ENCODE peak calls at places on chromosomes 13 and 19, in eight cellular contexts. One of them, this sample, is unnamed.

GRCh38 chr19:54218259-54218658 is 4.5 kb downstream of the LILRB3 start:
- DNase-seq in foreskin fibroblast: no peak
- DNase-seq in breast epithelium: no peak
- DNase-seq in mucosa of descending colon: no peak
- DNase-seq in fibroblast of lung: no peak
- DNase-seq in left ventricle myocardium inferior: no peak
- DNase-seq in CD8-positive, alpha-beta memory T cell: no peak
- DNase-seq in heart right ventricle: no peak
- DNase-seq in this sample: no peak

GRCh38 chr13:44685641-44686040 is 109.5 kb upstream of the TSC22D1 start:
- DNase-seq in mucosa of descending colon: no peak
- DNase-seq in fibroblast of lung: peak; percentile 18
- DNase-seq in heart right ventricle: no peak
- DNase-seq in breast epithelium: no peak
- DNase-seq in left ventricle myocardium inferior: no peak
- DNase-seq in foreskin fibroblast: no peak
- DNase-seq in CD8-positive, alpha-beta memory T cell: no peak
- DNase-seq in this sample: peak; percentile 60

GRCh38 chr13:23467048-23467931 is 33.8 kb upstream of the SACS start:
- DNase-seq in CD8-positive, alpha-beta memory T cell: no peak
- DNase-seq in mucosa of descending colon: no peak
- DNase-seq in left ventricle myocardium inferior: no peak
- DNase-seq in breast epithelium: no peak
- DNase-seq in foreskin fibroblast: peak; percentile 93
- DNase-seq in heart right ventricle: no peak
- DNase-seq in fibroblast of lung: no peak
- DNase-seq in this sample: no peak

GRCh38 chr19:49684251-49684982 is 5.0 kb upstream of the ADM5 start:
- DNase-seq in CD8-positive, alpha-beta memory T cell: no peak
- DNase-seq in fibroblast of lung: no peak
- DNase-seq in heart right ventricle: no peak
- DNase-seq in mucosa of descending colon: no peak
- DNase-seq in breast epithelium: no peak
- DNase-seq in foreskin fibroblast: no peak
- DNase-seq in left ventricle myocardium inferior: no peak
- DNase-seq in this sample: no peak

GRCh38 chr19:1261863-1262686 is 7.1 kb upstream of the CIRBP start:
- DNase-seq in left ventricle myocardium inferior: peak; percentile 64
- DNase-seq in foreskin fibroblast: peak; percentile 69
- DNase-seq in mucosa of descending colon: peak; percentile 95
- DNase-seq in heart right ventricle: peak; percentile 67
- DNase-seq in CD8-positive, alpha-beta memory T cell: no peak
- DNase-seq in fibroblast of lung: peak; percentile 83
- DNase-seq in breast epithelium: peak; percentile 91
- DNase-seq in this sample: no peak

GRCh38 chr13:20414475-20415287 is 111.0 kb downstream of the CRYL1 start:
- DNase-seq in heart right ventricle: no peak
- DNase-seq in CD8-positive, alpha-beta memory T cell: no peak
- DNase-seq in breast epithelium: no peak
- DNase-seq in foreskin fibroblast: no peak
- DNase-seq in fibroblast of lung: no peak
- DNase-seq in left ventricle myocardium inferior: no peak
- DNase-seq in mucosa of descending colon: peak; percentile 17
- DNase-seq in this sample: no peak

GRCh38 chr19:23241433-23241832 is 8.8 kb downstream of the ZNF724 start:
- DNase-seq in heart right ventricle: no peak
- DNase-seq in CD8-positive, alpha-beta memory T cell: no peak
- DNase-seq in mucosa of descending colon: no peak
- DNase-seq in breast epithelium: no peak
- DNase-seq in fibroblast of lung: no peak
- DNase-seq in left ventricle myocardium inferior: no peak
- DNase-seq in foreskin fibroblast: peak; percentile 2
- DNase-seq in this sample: peak; percentile 11

GRCh38 chr13:104773775-104774174 is 1707.6 kb upstream of the SLC10A2 start:
- DNase-seq in CD8-positive, alpha-beta memory T cell: no peak
- DNase-seq in breast epithelium: no peak
- DNase-seq in fibroblast of lung: peak; percentile 55
- DNase-seq in foreskin fibroblast: peak; percentile 79
- DNase-seq in mucosa of descending colon: no peak
- DNase-seq in heart right ventricle: no peak
- DNase-seq in left ventricle myocardium inferior: no peak
- DNase-seq in this sample: peak; percentile 63

GRCh38 chr19:47699360-47699917 is 13.8 kb upstream of the EHD2 start:
- DNase-seq in heart right ventricle: no peak
- DNase-seq in left ventricle myocardium inferior: no peak
- DNase-seq in fibroblast of lung: no peak
- DNase-seq in breast epithelium: no peak
- DNase-seq in mucosa of descending colon: peak; percentile 66
- DNase-seq in CD8-positive, alpha-beta memory T cell: no peak
- DNase-seq in foreskin fibroblast: peak; percentile 58
- DNase-seq in this sample: no peak

GRCh38 chr13:64482373-64482772 is 2747.8 kb downstream of the PCDH9 start:
- DNase-seq in breast epithelium: no peak
- DNase-seq in heart right ventricle: no peak
- DNase-seq in CD8-positive, alpha-beta memory T cell: no peak
- DNase-seq in fibroblast of lung: no peak
- DNase-seq in foreskin fibroblast: no peak
- DNase-seq in mucosa of descending colon: no peak
- DNase-seq in left ventricle myocardium inferior: no peak
- DNase-seq in this sample: no peak

GRCh38 chr13:46386996-46387851 is at the start of gene RUBCNL:
- DNase-seq in breast epithelium: no peak
- DNase-seq in fibroblast of lung: peak; percentile 30
- DNase-seq in CD8-positive, alpha-beta memory T cell: no peak
- DNase-seq in left ventricle myocardium inferior: peak; percentile 34
- DNase-seq in foreskin fibroblast: peak; percentile 62
- DNase-seq in heart right ventricle: peak; percentile 31
- DNase-seq in mucosa of descending colon: peak; percentile 77
- DNase-seq in this sample: no peak

GRCh38 chr13:24251525-24251924 is 57.9 kb upstream of the C1QTNF9 start:
- DNase-seq in left ventricle myocardium inferior: no peak
- DNase-seq in breast epithelium: no peak
- DNase-seq in foreskin fibroblast: no peak
- DNase-seq in CD8-positive, alpha-beta memory T cell: peak; percentile 95
- DNase-seq in heart right ventricle: no peak
- DNase-seq in fibroblast of lung: no peak
- DNase-seq in mucosa of descending colon: no peak
- DNase-seq in this sample: peak; percentile 39

GRCh38 chr19:53507523-53508442 is 30.2 kb upstream of the ZNF331 start:
- DNase-seq in fibroblast of lung: no peak
- DNase-seq in left ventricle myocardium inferior: no peak
- DNase-seq in foreskin fibroblast: no peak
- DNase-seq in breast epithelium: no peak
- DNase-seq in mucosa of descending colon: no peak
- DNase-seq in heart right ventricle: no peak
- DNase-seq in CD8-positive, alpha-beta memory T cell: no peak
- DNase-seq in this sample: no peak

GRCh38 chr13:37669845-37670244 is 71.3 kb upstream of the POSTN start:
- DNase-seq in CD8-positive, alpha-beta memory T cell: no peak
- DNase-seq in heart right ventricle: no peak
- DNase-seq in left ventricle myocardium inferior: no peak
- DNase-seq in breast epithelium: no peak
- DNase-seq in foreskin fibroblast: no peak
- DNase-seq in mucosa of descending colon: no peak
- DNase-seq in fibroblast of lung: no peak
- DNase-seq in this sample: no peak

GRCh38 chr19:40713939-40714338 is 2.7 kb downstream of the COQ8B start:
- DNase-seq in foreskin fibroblast: no peak
- DNase-seq in fibroblast of lung: no peak
- DNase-seq in breast epithelium: no peak
- DNase-seq in CD8-positive, alpha-beta memory T cell: no peak
- DNase-seq in mucosa of descending colon: no peak
- DNase-seq in left ventricle myocardium inferior: no peak
- DNase-seq in heart right ventricle: no peak
- DNase-seq in this sample: no peak
- H3K4me3 ChIP-seq in foreskin fibroblast: peak overlapping the region; percentile 60
- H3K4me3 ChIP-seq in fibroblast of lung: peak overlapping the region; percentile 70
- H3K4me3 ChIP-seq in breast epithelium: peak overlapping the region; percentile 91
- H3K4me3 ChIP-seq in CD8-positive, alpha-beta memory T cell: peak overlapping the region; percentile 99
- H3K4me3 ChIP-seq in mucosa of descending colon: no peak overlapping the region
- H3K4me3 ChIP-seq in left ventricle myocardium inferior: peak overlapping the region; percentile 85
- H3K4me3 ChIP-seq in heart right ventricle: no peak overlapping the region
- H3K4me3 ChIP-seq in this sample: no peak overlapping the region

DNA sequence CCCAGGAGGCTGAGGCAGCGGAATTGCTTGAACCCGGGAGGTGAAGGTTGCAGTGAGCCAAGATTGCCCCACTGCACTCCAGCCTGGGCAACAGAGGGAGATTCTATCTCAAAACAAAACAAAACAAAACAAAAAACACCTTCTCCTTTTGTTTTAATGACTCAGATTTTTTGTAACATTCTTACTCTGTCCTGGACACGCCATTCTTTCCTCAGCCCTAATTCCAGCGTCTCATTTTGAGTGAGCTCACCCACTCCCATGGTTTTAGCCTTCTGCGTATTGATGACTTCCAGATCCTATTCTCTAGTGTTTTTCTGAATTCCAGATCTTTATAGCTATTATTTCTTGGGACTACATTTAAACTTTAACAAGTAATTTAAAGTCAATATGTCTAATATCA is 326.3 kb downstream of the MYO16 start:
- DNase-seq in heart right ventricle: no peak
- DNase-seq in CD8-positive, alpha-beta memory T cell: no peak
- DNase-seq in left ventricle myocardium inferior: no peak
- DNase-seq in foreskin fibroblast: no peak
- DNase-seq in mucosa of descending colon: no peak
- DNase-seq in breast epithelium: no peak
- DNase-seq in fibroblast of lung: no peak
- DNase-seq in this sample: no peak
- H3K4me3 ChIP-seq in heart right ventricle: no peak overlapping the region
- H3K4me3 ChIP-seq in CD8-positive, alpha-beta memory T cell: no peak overlapping the region
- H3K4me3 ChIP-seq in left ventricle myocardium inferior: no peak overlapping the region
- H3K4me3 ChIP-seq in foreskin fibroblast: no peak overlapping the region
- H3K4me3 ChIP-seq in mucosa of descending colon: no peak overlapping the region
- H3K4me3 ChIP-seq in breast epithelium: no peak overlapping the region
- H3K4me3 ChIP-seq in fibroblast of lung: no peak overlapping the region
- H3K4me3 ChIP-seq in this sample: no peak overlapping the region

GRCh38 chr13:76638160-76638559 is 248.0 kb downstream of the KCTD12 start:
- DNase-seq in breast epithelium: no peak
- DNase-seq in CD8-positive, alpha-beta memory T cell: no peak
- DNase-seq in heart right ventricle: no peak
- DNase-seq in foreskin fibroblast: peak; percentile 33
- DNase-seq in mucosa of descending colon: no peak
- DNase-seq in fibroblast of lung: no peak
- DNase-seq in left ventricle myocardium inferior: no peak
- DNase-seq in this sample: no peak
- H3K4me3 ChIP-seq in breast epithelium: no peak overlapping the region
- H3K4me3 ChIP-seq in CD8-positive, alpha-beta memory T cell: no peak overlapping the region
- H3K4me3 ChIP-seq in heart right ventricle: no peak overlapping the region
- H3K4me3 ChIP-seq in foreskin fibroblast: no peak overlapping the region
- H3K4me3 ChIP-seq in mucosa of descending colon: no peak overlapping the region
- H3K4me3 ChIP-seq in fibroblast of lung: no peak overlapping the region
- H3K4me3 ChIP-seq in left ventricle myocardium inferior: no peak overlapping the region
- H3K4me3 ChIP-seq in this sample: no peak overlapping the region

GRCh38 chr19:35847911-35848310 is 4.4 kb downstream of the NPHS1 start:
- DNase-seq in CD8-positive, alpha-beta memory T cell: no peak
- DNase-seq in fibroblast of lung: no peak
- DNase-seq in foreskin fibroblast: no peak
- DNase-seq in mucosa of descending colon: no peak
- DNase-seq in left ventricle myocardium inferior: no peak
- DNase-seq in breast epithelium: no peak
- DNase-seq in heart right ventricle: no peak
- DNase-seq in this sample: no peak

GRCh38 chr19:35846038-35846668 is 6.2 kb downstream of the NPHS1 start:
- DNase-seq in CD8-positive, alpha-beta memory T cell: no peak
- DNase-seq in heart right ventricle: no peak
- DNase-seq in left ventricle myocardium inferior: no peak
- DNase-seq in foreskin fibroblast: peak; percentile 35
- DNase-seq in fibroblast of lung: no peak
- DNase-seq in mucosa of descending colon: peak; percentile 19
- DNase-seq in breast epithelium: no peak
- DNase-seq in this sample: no peak

GRCh38 chr19:35844482-35845214 is 7.7 kb downstream of the NPHS1 start:
- DNase-seq in fibroblast of lung: no peak
- DNase-seq in heart right ventricle: no peak
- DNase-seq in foreskin fibroblast: no peak
- DNase-seq in left ventricle myocardium inferior: no peak
- DNase-seq in CD8-positive, alpha-beta memory T cell: no peak
- DNase-seq in breast epithelium: no peak
- DNase-seq in mucosa of descending colon: no peak
- DNase-seq in this sample: no peak

GRCh38 chr19:35843676-35844481 is 8.4 kb downstream of the NPHS1 start:
- DNase-seq in breast epithelium: no peak
- DNase-seq in CD8-positive, alpha-beta memory T cell: no peak
- DNase-seq in left ventricle myocardium inferior: no peak
- DNase-seq in foreskin fibroblast: no peak
- DNase-seq in mucosa of descending colon: peak; percentile 49
- DNase-seq in fibroblast of lung: no peak
- DNase-seq in heart right ventricle: no peak
- DNase-seq in this sample: no peak

GRCh38 chr19:35845215-35846037 is 6.9 kb downstream of the NPHS1 start:
- DNase-seq in heart right ventricle: no peak
- DNase-seq in left ventricle myocardium inferior: no peak
- DNase-seq in mucosa of descending colon: peak; percentile 54
- DNase-seq in fibroblast of lung: no peak
- DNase-seq in foreskin fibroblast: peak; percentile 36
- DNase-seq in breast epithelium: no peak
- DNase-seq in CD8-positive, alpha-beta memory T cell: no peak
- DNase-seq in this sample: no peak
- H3K4me3 ChIP-seq in heart right ventricle: no peak overlapping the region
- H3K4me3 ChIP-seq in left ventricle myocardium inferior: peak overlapping the region; percentile 49
- H3K4me3 ChIP-seq in mucosa of descending colon: no peak overlapping the region
- H3K4me3 ChIP-seq in fibroblast of lung: no peak overlapping the region
- H3K4me3 ChIP-seq in foreskin fibroblast: no peak overlapping the region
- H3K4me3 ChIP-seq in breast epithelium: peak overlapping the region; percentile 60
- H3K4me3 ChIP-seq in CD8-positive, alpha-beta memory T cell: no peak overlapping the region
- H3K4me3 ChIP-seq in this sample: no peak overlapping the region

GRCh38 chr19:18062043-18062442 is 24.7 kb downstream of the IL12RB1 start:
- DNase-seq in breast epithelium: no peak
- DNase-seq in CD8-positive, alpha-beta memory T cell: no peak
- DNase-seq in foreskin fibroblast: no peak
- DNase-seq in left ventricle myocardium inferior: no peak
- DNase-seq in fibroblast of lung: no peak
- DNase-seq in heart right ventricle: no peak
- DNase-seq in mucosa of descending colon: no peak
- DNase-seq in this sample: no peak

GRCh38 chr19:18059902-18060301 is 26.8 kb downstream of the IL12RB1 start:
- DNase-seq in left ventricle myocardium inferior: no peak
- DNase-seq in mucosa of descending colon: no peak
- DNase-seq in foreskin fibroblast: no peak
- DNase-seq in fibroblast of lung: no peak
- DNase-seq in CD8-positive, alpha-beta memory T cell: no peak
- DNase-seq in breast epithelium: no peak
- DNase-seq in heart right ventricle: no peak
- DNase-seq in this sample: no peak

GRCh38 chr19:18065173-18065495 is 21.6 kb downstream of the IL12RB1 start:
- DNase-seq in fibroblast of lung: no peak
- DNase-seq in CD8-positive, alpha-beta memory T cell: no peak
- DNase-seq in mucosa of descending colon: no peak
- DNase-seq in left ventricle myocardium inferior: no peak
- DNase-seq in heart right ventricle: no peak
- DNase-seq in breast epithelium: no peak
- DNase-seq in foreskin fibroblast: no peak
- DNase-seq in this sample: no peak

GRCh38 chr19:18060472-18060871 is 26.3 kb downstream of the IL12RB1 start:
- DNase-seq in CD8-positive, alpha-beta memory T cell: no peak
- DNase-seq in breast epithelium: no peak
- DNase-seq in mucosa of descending colon: no peak
- DNase-seq in heart right ventricle: no peak
- DNase-seq in fibroblast of lung: no peak
- DNase-seq in left ventricle myocardium inferior: no peak
- DNase-seq in foreskin fibroblast: no peak
- DNase-seq in this sample: no peak

GRCh38 chr19:18063463-18063862 is 23.3 kb downstream of the IL12RB1 start:
- DNase-seq in mucosa of descending colon: no peak
- DNase-seq in heart right ventricle: no peak
- DNase-seq in fibroblast of lung: no peak
- DNase-seq in breast epithelium: no peak
- DNase-seq in foreskin fibroblast: no peak
- DNase-seq in CD8-positive, alpha-beta memory T cell: peak; percentile 62
- DNase-seq in left ventricle myocardium inferior: no peak
- DNase-seq in this sample: no peak
- H3K4me3 ChIP-seq in mucosa of descending colon: no peak overlapping the region
- H3K4me3 ChIP-seq in heart right ventricle: no peak overlapping the region
- H3K4me3 ChIP-seq in fibroblast of lung: no peak overlapping the region
- H3K4me3 ChIP-seq in breast epithelium: no peak overlapping the region
- H3K4me3 ChIP-seq in foreskin fibroblast: no peak overlapping the region
- H3K4me3 ChIP-seq in CD8-positive, alpha-beta memory T cell: no peak overlapping the region
- H3K4me3 ChIP-seq in left ventricle myocardium inferior: no peak overlapping the region
- H3K4me3 ChIP-seq in this sample: no peak overlapping the region